ENCODE peak calls at places on chromosome 14, in ten cellular contexts. One of them, this sample, is unnamed.

GRCh38 chr14:89293349-89293916 is 123.6 kb downstream of the FOXN3 start:
- DNase-seq in skeletal muscle cell: no peak
- DNase-seq in dorsolateral prefrontal cortex: no peak
- DNase-seq in spleen: no peak
- DNase-seq in neural progenitor cell: no peak
- DNase-seq in effector memory CD4-positive, alpha-beta T cell: no peak
- DNase-seq in AG10803: no peak
- DNase-seq in cardiac fibroblast: no peak
- DNase-seq in ovary: peak; percentile 43
- DNase-seq in uterus: no peak
- DNase-seq in this sample: no peak

GRCh38 chr14:102074415-102074964 is 12.4 kb downstream of the HSP90AA1 start:
- DNase-seq in skeletal muscle cell: no peak
- DNase-seq in dorsolateral prefrontal cortex: no peak
- DNase-seq in spleen: no peak
- DNase-seq in neural progenitor cell: no peak
- DNase-seq in effector memory CD4-positive, alpha-beta T cell: no peak
- DNase-seq in AG10803: no peak
- DNase-seq in cardiac fibroblast: peak; percentile 32
- DNase-seq in ovary: no peak
- DNase-seq in uterus: no peak
- DNase-seq in this sample: no peak

GRCh38 chr14:70735043-70735442 is 74.3 kb downstream of the MAP3K9 start:
- DNase-seq in skeletal muscle cell: peak; percentile 25
- DNase-seq in dorsolateral prefrontal cortex: peak; percentile 33
- DNase-seq in spleen: no peak
- DNase-seq in neural progenitor cell: no peak
- DNase-seq in effector memory CD4-positive, alpha-beta T cell: no peak
- DNase-seq in AG10803: no peak
- DNase-seq in cardiac fibroblast: peak; percentile 10
- DNase-seq in ovary: no peak
- DNase-seq in uterus: no peak
- DNase-seq in this sample: no peak

GRCh38 chr14:97039717-97040363 is 242.7 kb downstream of the VRK1 start:
- DNase-seq in skeletal muscle cell: no peak
- DNase-seq in dorsolateral prefrontal cortex: no peak
- DNase-seq in spleen: no peak
- DNase-seq in neural progenitor cell: no peak
- DNase-seq in effector memory CD4-positive, alpha-beta T cell: no peak
- DNase-seq in AG10803: no peak
- DNase-seq in cardiac fibroblast: no peak
- DNase-seq in ovary: no peak
- DNase-seq in uterus: no peak
- DNase-seq in this sample: no peak

GRCh38 chr14:71988954-71989353 is 56.7 kb downstream of the RGS6 start:
- DNase-seq in skeletal muscle cell: no peak
- DNase-seq in dorsolateral prefrontal cortex: peak; percentile 31
- DNase-seq in spleen: no peak
- DNase-seq in neural progenitor cell: no peak
- DNase-seq in effector memory CD4-positive, alpha-beta T cell: no peak
- DNase-seq in AG10803: no peak
- DNase-seq in cardiac fibroblast: no peak
- DNase-seq in ovary: no peak
- DNase-seq in uterus: no peak
- DNase-seq in this sample: no peak

GRCh38 chr14:95817271-95817670 is 59.4 kb upstream of the TUNAR start:
- DNase-seq in skeletal muscle cell: no peak
- DNase-seq in dorsolateral prefrontal cortex: no peak
- DNase-seq in spleen: no peak
- DNase-seq in neural progenitor cell: no peak
- DNase-seq in effector memory CD4-positive, alpha-beta T cell: no peak
- DNase-seq in AG10803: no peak
- DNase-seq in cardiac fibroblast: no peak
- DNase-seq in ovary: no peak
- DNase-seq in uterus: no peak
- DNase-seq in this sample: no peak

GRCh38 chr14:53047302-53047701 is 96.5 kb upstream of the FERMT2 start:
- DNase-seq in skeletal muscle cell: peak; percentile 41
- DNase-seq in dorsolateral prefrontal cortex: no peak
- DNase-seq in spleen: no peak
- DNase-seq in neural progenitor cell: no peak
- DNase-seq in effector memory CD4-positive, alpha-beta T cell: no peak
- DNase-seq in AG10803: no peak
- DNase-seq in cardiac fibroblast: no peak
- DNase-seq in ovary: no peak
- DNase-seq in uterus: no peak
- DNase-seq in this sample: no peak

GRCh38 chr14:58772814-58773620 is 135.3 kb downstream of the DACT1 start:
- DNase-seq in skeletal muscle cell: no peak
- DNase-seq in dorsolateral prefrontal cortex: no peak
- DNase-seq in spleen: no peak
- DNase-seq in neural progenitor cell: peak; percentile 62
- DNase-seq in effector memory CD4-positive, alpha-beta T cell: no peak
- DNase-seq in AG10803: no peak
- DNase-seq in cardiac fibroblast: no peak
- DNase-seq in ovary: no peak
- DNase-seq in uterus: no peak
- DNase-seq in this sample: no peak

GRCh38 chr14:63276492-63277342 is 42.0 kb downstream of the GPHB5 start:
- DNase-seq in skeletal muscle cell: peak; percentile 10
- DNase-seq in dorsolateral prefrontal cortex: no peak
- DNase-seq in spleen: no peak
- DNase-seq in neural progenitor cell: peak; percentile 70
- DNase-seq in effector memory CD4-positive, alpha-beta T cell: no peak
- DNase-seq in AG10803: peak; percentile 62
- DNase-seq in cardiac fibroblast: peak; percentile 73
- DNase-seq in ovary: no peak
- DNase-seq in uterus: no peak
- DNase-seq in this sample: peak; percentile 45

GRCh38 chr14:74579447-74580274 is 32.4 kb downstream of the LTBP2 start:
- DNase-seq in skeletal muscle cell: no peak
- DNase-seq in dorsolateral prefrontal cortex: no peak
- DNase-seq in spleen: peak; percentile 50
- DNase-seq in neural progenitor cell: no peak
- DNase-seq in effector memory CD4-positive, alpha-beta T cell: no peak
- DNase-seq in AG10803: peak; percentile 71
- DNase-seq in cardiac fibroblast: peak; percentile 85
- DNase-seq in ovary: no peak
- DNase-seq in uterus: no peak
- DNase-seq in this sample: peak; percentile 81

GRCh38 chr14:89753828-89754439 is 200.6 kb downstream of the EFCAB11 start:
- DNase-seq in skeletal muscle cell: no peak
- DNase-seq in dorsolateral prefrontal cortex: no peak
- DNase-seq in spleen: no peak
- DNase-seq in neural progenitor cell: no peak
- DNase-seq in effector memory CD4-positive, alpha-beta T cell: no peak
- DNase-seq in AG10803: no peak
- DNase-seq in cardiac fibroblast: no peak
- DNase-seq in ovary: no peak
- DNase-seq in uterus: no peak
- DNase-seq in this sample: no peak

GRCh38 chr14:80784824-80785223 is 156.7 kb downstream of the CEP128 start:
- DNase-seq in skeletal muscle cell: no peak
- DNase-seq in dorsolateral prefrontal cortex: no peak
- DNase-seq in spleen: no peak
- DNase-seq in neural progenitor cell: no peak
- DNase-seq in effector memory CD4-positive, alpha-beta T cell: no peak
- DNase-seq in AG10803: peak; percentile 51
- DNase-seq in cardiac fibroblast: peak; percentile 52
- DNase-seq in ovary: no peak
- DNase-seq in uterus: no peak
- DNase-seq in this sample: peak; percentile 4

DNA sequence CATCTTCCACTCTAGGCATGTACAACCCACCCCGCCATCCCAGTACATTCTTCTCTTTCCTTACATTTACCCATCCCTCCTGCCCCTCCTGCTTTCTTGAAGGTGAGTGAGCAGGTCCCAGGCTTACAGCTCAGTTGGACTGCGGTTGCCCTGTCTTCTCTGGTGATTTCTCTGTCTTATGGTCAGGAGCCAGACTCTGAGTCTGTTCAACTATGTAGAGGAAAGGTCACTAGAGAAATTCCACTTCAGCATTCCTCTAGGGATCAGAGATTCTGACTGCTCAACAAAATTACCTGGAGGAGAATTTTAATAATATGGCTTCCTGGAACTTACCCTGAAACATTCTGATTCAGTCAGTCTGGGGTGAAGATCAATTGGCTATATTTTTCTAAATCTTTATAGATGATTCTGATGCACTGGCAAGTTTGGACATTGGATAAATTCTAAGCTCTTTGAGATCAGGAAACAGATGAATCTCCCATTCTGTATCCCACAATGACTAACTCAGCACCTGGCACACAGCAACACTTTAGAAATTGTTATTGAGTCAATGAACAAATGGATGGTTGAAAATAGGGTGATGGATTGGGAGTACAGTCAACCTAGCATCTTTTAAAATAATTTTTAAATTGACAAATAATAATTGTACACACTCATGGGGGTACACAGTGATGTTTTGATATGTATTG is 128.6 kb upstream of the HIF1A start:
- DNase-seq in skeletal muscle cell: no peak
- DNase-seq in dorsolateral prefrontal cortex: no peak
- DNase-seq in spleen: no peak
- DNase-seq in neural progenitor cell: no peak
- DNase-seq in effector memory CD4-positive, alpha-beta T cell: no peak
- DNase-seq in AG10803: peak; percentile 87
- DNase-seq in cardiac fibroblast: peak; percentile 81
- DNase-seq in ovary: no peak
- DNase-seq in uterus: no peak
- DNase-seq in this sample: no peak
- H3K4me3 ChIP-seq in skeletal muscle cell: no peak overlapping the region
- H3K4me3 ChIP-seq in dorsolateral prefrontal cortex: no peak overlapping the region
- H3K4me3 ChIP-seq in spleen: no peak overlapping the region
- H3K4me3 ChIP-seq in neural progenitor cell: no peak overlapping the region
- H3K4me3 ChIP-seq in effector memory CD4-positive, alpha-beta T cell: no peak overlapping the region
- H3K4me3 ChIP-seq in AG10803: no peak overlapping the region
- H3K4me3 ChIP-seq in cardiac fibroblast: no peak overlapping the region
- H3K4me3 ChIP-seq in ovary: no peak overlapping the region
- H3K4me3 ChIP-seq in uterus: no peak overlapping the region
- H3K4me3 ChIP-seq in this sample: no peak overlapping the region

DNA sequence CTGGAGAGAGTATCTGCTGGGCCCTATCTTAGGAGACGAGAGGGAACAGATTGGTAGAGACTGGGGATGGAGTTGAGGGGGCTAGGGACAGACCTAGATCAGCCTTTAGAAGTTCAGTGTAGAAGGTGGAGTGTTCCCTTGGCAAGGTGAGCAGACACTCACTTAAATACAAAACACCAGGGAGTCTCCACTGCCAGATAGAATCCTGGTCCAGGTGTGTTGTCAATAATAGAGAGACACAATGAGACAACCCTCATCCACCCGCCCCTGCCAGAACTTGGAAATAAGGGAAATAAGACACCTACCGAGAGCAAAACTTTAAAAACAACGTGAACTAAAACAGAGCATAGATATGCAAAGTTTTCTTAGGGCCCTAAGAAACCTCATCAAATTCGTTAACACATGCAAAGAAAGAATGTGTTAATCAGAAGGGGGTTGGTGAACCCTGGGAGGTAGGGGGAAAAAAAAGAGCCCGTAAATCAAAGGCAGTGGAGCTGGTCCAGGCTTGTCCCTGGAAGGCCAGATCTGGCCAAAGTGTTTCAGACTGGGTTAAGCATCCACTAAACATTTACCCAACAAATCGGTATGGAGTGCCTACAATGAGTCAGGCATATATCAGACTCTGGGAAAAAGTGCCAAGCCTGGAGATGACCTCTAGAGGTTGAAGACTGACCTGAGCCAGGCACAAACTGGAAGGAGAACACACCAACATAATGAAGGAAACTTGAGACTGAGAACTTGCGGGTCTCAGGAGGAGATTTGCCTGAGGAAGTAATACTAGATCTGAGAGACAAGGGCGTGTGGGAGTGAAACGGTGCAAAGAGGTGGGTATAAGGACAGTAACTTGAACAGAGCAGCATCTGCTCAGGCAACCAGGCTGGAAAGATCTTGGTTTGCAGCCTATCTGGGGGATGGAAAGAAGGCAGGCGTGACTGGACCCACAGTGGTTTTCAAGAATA is 37.0 kb upstream of the OTX2 start:
- DNase-seq in skeletal muscle cell: no peak
- DNase-seq in dorsolateral prefrontal cortex: no peak
- DNase-seq in spleen: no peak
- DNase-seq in neural progenitor cell: no peak
- DNase-seq in effector memory CD4-positive, alpha-beta T cell: no peak
- DNase-seq in AG10803: no peak
- DNase-seq in cardiac fibroblast: no peak
- DNase-seq in ovary: no peak
- DNase-seq in uterus: no peak
- DNase-seq in this sample: no peak
- H3K4me3 ChIP-seq in skeletal muscle cell: no peak overlapping the region
- H3K4me3 ChIP-seq in dorsolateral prefrontal cortex: no peak overlapping the region
- H3K4me3 ChIP-seq in spleen: no peak overlapping the region
- H3K4me3 ChIP-seq in neural progenitor cell: no peak overlapping the region
- H3K4me3 ChIP-seq in effector memory CD4-positive, alpha-beta T cell: no peak overlapping the region
- H3K4me3 ChIP-seq in AG10803: no peak overlapping the region
- H3K4me3 ChIP-seq in cardiac fibroblast: no peak overlapping the region
- H3K4me3 ChIP-seq in ovary: no peak overlapping the region
- H3K4me3 ChIP-seq in uterus: no peak overlapping the region
- H3K4me3 ChIP-seq in this sample: no peak overlapping the region

DNA sequence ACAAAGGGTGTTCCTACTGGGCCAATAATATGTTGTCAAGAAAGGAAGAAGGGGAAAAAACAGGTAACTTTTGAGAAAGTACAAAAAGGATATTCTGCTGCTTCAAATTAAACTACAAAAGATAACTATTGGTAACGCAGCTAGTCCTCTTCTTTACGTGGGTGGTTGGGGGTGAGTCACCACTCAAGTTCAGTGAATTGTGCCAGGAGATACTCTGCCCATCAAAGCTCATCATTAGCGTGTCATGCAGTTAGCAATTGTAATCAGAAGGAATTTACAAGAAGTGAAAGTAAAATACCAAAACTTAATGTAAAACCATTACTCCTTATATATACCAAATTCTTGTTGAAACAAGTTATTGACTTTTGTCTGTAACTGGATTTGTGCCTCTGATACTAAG is 342.0 kb downstream of the NPAS3 start:
- DNase-seq in skeletal muscle cell: peak; percentile 30
- DNase-seq in dorsolateral prefrontal cortex: no peak
- DNase-seq in spleen: no peak
- DNase-seq in neural progenitor cell: no peak
- DNase-seq in effector memory CD4-positive, alpha-beta T cell: no peak
- DNase-seq in AG10803: peak; percentile 20
- DNase-seq in cardiac fibroblast: peak; percentile 4
- DNase-seq in ovary: no peak
- DNase-seq in uterus: no peak
- DNase-seq in this sample: no peak
- H3K4me3 ChIP-seq in skeletal muscle cell: no peak overlapping the region
- H3K4me3 ChIP-seq in dorsolateral prefrontal cortex: no peak overlapping the region
- H3K4me3 ChIP-seq in spleen: no peak overlapping the region
- H3K4me3 ChIP-seq in neural progenitor cell: no peak overlapping the region
- H3K4me3 ChIP-seq in effector memory CD4-positive, alpha-beta T cell: no peak overlapping the region
- H3K4me3 ChIP-seq in AG10803: no peak overlapping the region
- H3K4me3 ChIP-seq in cardiac fibroblast: no peak overlapping the region
- H3K4me3 ChIP-seq in ovary: no peak overlapping the region
- H3K4me3 ChIP-seq in uterus: no peak overlapping the region
- H3K4me3 ChIP-seq in this sample: no peak overlapping the region

DNA sequence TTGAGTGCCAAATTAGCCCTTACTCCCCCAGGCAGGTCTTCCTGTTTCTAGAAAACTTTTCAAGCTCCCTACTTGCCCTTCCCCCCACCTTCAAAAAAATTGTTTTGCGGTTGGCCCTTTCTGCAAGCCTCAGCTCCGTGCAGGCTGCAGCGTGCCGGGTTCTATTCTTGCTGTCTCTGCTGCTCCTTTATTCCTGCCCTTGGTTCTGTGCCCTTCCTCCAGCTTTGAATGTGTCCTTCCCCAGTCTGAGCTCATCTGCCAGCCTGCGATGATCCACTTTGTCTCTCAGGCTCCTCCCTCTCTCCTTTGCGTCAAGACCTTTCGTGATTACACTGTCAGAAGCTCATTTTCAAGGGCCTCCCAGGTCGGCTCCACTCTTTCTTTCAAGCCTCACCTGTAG is 98.6 kb downstream of the IRF2BPL start:
- DNase-seq in skeletal muscle cell: no peak
- DNase-seq in dorsolateral prefrontal cortex: peak; percentile 48
- DNase-seq in spleen: no peak
- DNase-seq in neural progenitor cell: no peak
- DNase-seq in effector memory CD4-positive, alpha-beta T cell: peak; percentile 40
- DNase-seq in AG10803: peak; percentile 31
- DNase-seq in cardiac fibroblast: no peak
- DNase-seq in ovary: no peak
- DNase-seq in uterus: no peak
- DNase-seq in this sample: no peak
- H3K4me3 ChIP-seq in skeletal muscle cell: no peak overlapping the region
- H3K4me3 ChIP-seq in dorsolateral prefrontal cortex: no peak overlapping the region
- H3K4me3 ChIP-seq in spleen: no peak overlapping the region
- H3K4me3 ChIP-seq in neural progenitor cell: no peak overlapping the region
- H3K4me3 ChIP-seq in effector memory CD4-positive, alpha-beta T cell: no peak overlapping the region
- H3K4me3 ChIP-seq in AG10803: no peak overlapping the region
- H3K4me3 ChIP-seq in cardiac fibroblast: no peak overlapping the region
- H3K4me3 ChIP-seq in ovary: no peak overlapping the region
- H3K4me3 ChIP-seq in uterus: no peak overlapping the region
- H3K4me3 ChIP-seq in this sample: no peak overlapping the region